ENCODE peak calls at places on chromosomes 5 and 9, in four cellular contexts. One of them, this sample, is unnamed.

GRCh38 chr9:21574261-21574660 is 92.1 kb upstream of the IFNE start:
- DNase-seq in adipocyte: no peak
- DNase-seq in PC-3: no peak
- DNase-seq in H9: no peak
- DNase-seq in this sample: no peak

GRCh38 chr5:157506981-157507780 is 47.2 kb downstream of the NIPAL4 start:
- DNase-seq in PC-3: peak
- DNase-seq in H9: no peak
- DNase-seq in adipocyte: peak
- DNase-seq in this sample: peak

GRCh38 chr9:115640887-115641286 is 512.7 kb upstream of the PAPPA start:
- DNase-seq in H9: no peak
- DNase-seq in PC-3: peak
- DNase-seq in adipocyte: peak
- DNase-seq in this sample: peak

GRCh38 chr5:23332650-23333251 is 174.7 kb upstream of the PRDM9 start:
- DNase-seq in PC-3: peak
- DNase-seq in adipocyte: no peak
- DNase-seq in H9: no peak
- DNase-seq in this sample: no peak

GRCh38 chr5:125245216-125245615 is 498.8 kb upstream of the ZNF608 start:
- DNase-seq in PC-3: no peak
- DNase-seq in H9: no peak
- DNase-seq in adipocyte: no peak
- DNase-seq in this sample: no peak

GRCh38 chr5:120368923-120369715 is 95.0 kb upstream of the PRR16 start:
- DNase-seq in adipocyte: no peak
- DNase-seq in PC-3: peak
- DNase-seq in H9: peak
- DNase-seq in this sample: no peak

GRCh38 chr9:85115473-85115872 is 445.9 kb downstream of the NTRK2 start:
- DNase-seq in adipocyte: no peak
- DNase-seq in PC-3: no peak
- DNase-seq in H9: no peak
- DNase-seq in this sample: no peak

GRCh38 chr9:78918976-78919375 is 622.1 kb downstream of the PSAT1 start:
- DNase-seq in H9: no peak
- DNase-seq in PC-3: no peak
- DNase-seq in adipocyte: no peak
- DNase-seq in this sample: no peak

GRCh38 chr5:31730139-31730538 is 91.2 kb downstream of the PDZD2 start:
- DNase-seq in PC-3: no peak
- DNase-seq in adipocyte: no peak
- DNase-seq in H9: no peak
- DNase-seq in this sample: no peak

GRCh38 chr9:92158097-92158601 is 42.9 kb upstream of the SPTLC1 start:
- DNase-seq in adipocyte: no peak
- DNase-seq in H9: no peak
- DNase-seq in PC-3: peak
- DNase-seq in this sample: no peak

GRCh38 chr5:368162-369084 is 46.9 kb downstream of the AHRR start:
- DNase-seq in adipocyte: peak
- DNase-seq in PC-3: no peak
- DNase-seq in H9: peak
- DNase-seq in this sample: peak

GRCh38 chr9:24096756-24097155 is 270.7 kb upstream of the ELAVL2 start:
- DNase-seq in adipocyte: no peak
- DNase-seq in PC-3: no peak
- DNase-seq in H9: no peak
- DNase-seq in this sample: no peak

GRCh38 chr9:86547596-86547995 is 193.4 kb upstream of the TUT7 start:
- DNase-seq in PC-3: no peak
- DNase-seq in H9: no peak
- DNase-seq in adipocyte: no peak
- DNase-seq in this sample: no peak

GRCh38 chr9:86546712-86547111 is 192.5 kb upstream of the TUT7 start:
- DNase-seq in PC-3: no peak
- DNase-seq in H9: no peak
- DNase-seq in adipocyte: no peak
- DNase-seq in this sample: peak

GRCh38 chr9:86549434-86549833 is 195.2 kb upstream of the TUT7 start:
- DNase-seq in PC-3: no peak
- DNase-seq in adipocyte: peak
- DNase-seq in H9: no peak
- DNase-seq in this sample: peak

GRCh38 chr9:86549920-86550319 is 195.7 kb upstream of the TUT7 start:
- DNase-seq in adipocyte: peak
- DNase-seq in H9: no peak
- DNase-seq in PC-3: no peak
- DNase-seq in this sample: no peak

GRCh38 chr9:86548220-86548619 is 194.0 kb upstream of the TUT7 start:
- DNase-seq in adipocyte: no peak
- DNase-seq in H9: no peak
- DNase-seq in PC-3: no peak
- DNase-seq in this sample: no peak
- H3K9ac ChIP-seq in adipocyte: no peak
- H3K9ac ChIP-seq in H9: no peak
- H3K9ac ChIP-seq in PC-3: no peak
- H3K9ac ChIP-seq in this sample: no peak

GRCh38 chr5:180093651-180094382 is 22.3 kb upstream of the RNF130 start:
- DNase-seq in adipocyte: no peak
- DNase-seq in H9: no peak
- DNase-seq in PC-3: no peak
- DNase-seq in this sample: no peak

GRCh38 chr5:180088561-180088960 is 17.0 kb upstream of the RNF130 start:
- DNase-seq in adipocyte: no peak
- DNase-seq in PC-3: no peak
- DNase-seq in H9: no peak
- DNase-seq in this sample: no peak

GRCh38 chr5:180090098-180090768 is 18.7 kb upstream of the RNF130 start:
- DNase-seq in H9: peak
- DNase-seq in adipocyte: peak
- DNase-seq in PC-3: peak
- DNase-seq in this sample: peak

GRCh38 chr5:180093241-180093640 is 21.7 kb upstream of the RNF130 start:
- DNase-seq in adipocyte: no peak
- DNase-seq in H9: no peak
- DNase-seq in PC-3: no peak
- DNase-seq in this sample: no peak

GRCh38 chr5:180090769-180091546 is 19.4 kb upstream of the RNF130 start:
- DNase-seq in PC-3: peak
- DNase-seq in H9: peak
- DNase-seq in adipocyte: peak
- DNase-seq in this sample: peak
- H3K9ac ChIP-seq in PC-3: no peak
- H3K9ac ChIP-seq in H9: no peak
- H3K9ac ChIP-seq in adipocyte: peak
- H3K9ac ChIP-seq in this sample: no peak

GRCh38 chr9:121738391-121738790 is 87.0 kb downstream of the DAB2IP start:
- DNase-seq in adipocyte: no peak
- DNase-seq in PC-3: no peak
- DNase-seq in H9: no peak
- DNase-seq in this sample: no peak
- H3K9ac ChIP-seq in adipocyte: no peak
- H3K9ac ChIP-seq in PC-3: no peak
- H3K9ac ChIP-seq in H9: no peak
- H3K9ac ChIP-seq in this sample: no peak

GRCh38 chr5:67196537-67197059 is at the start of gene CD180:
- DNase-seq in H9: no peak
- DNase-seq in PC-3: no peak
- DNase-seq in adipocyte: no peak
- DNase-seq in this sample: peak
- H3K9ac ChIP-seq in H9: no peak
- H3K9ac ChIP-seq in PC-3: no peak
- H3K9ac ChIP-seq in adipocyte: no peak
- H3K9ac ChIP-seq in this sample: no peak

GRCh38 chr5:39395521-39395920 is 29.3 kb downstream of the DAB2 start:
- DNase-seq in adipocyte: no peak
- DNase-seq in H9: no peak
- DNase-seq in PC-3: peak
- DNase-seq in this sample: peak
- H3K9ac ChIP-seq in adipocyte: peak
- H3K9ac ChIP-seq in H9: no peak
- H3K9ac ChIP-seq in PC-3: no peak
- H3K9ac ChIP-seq in this sample: no peak

GRCh38 chr5:126744842-126745241 is 32.1 kb upstream of the LMNB1 start:
- DNase-seq in adipocyte: no peak
- DNase-seq in H9: no peak
- DNase-seq in PC-3: no peak
- DNase-seq in this sample: no peak

GRCh38 chr5:126742425-126742824 is 34.5 kb upstream of the LMNB1 start:
- DNase-seq in PC-3: no peak
- DNase-seq in adipocyte: no peak
- DNase-seq in H9: no peak
- DNase-seq in this sample: no peak

GRCh38 chr5:126746290-126746689 is 30.6 kb upstream of the LMNB1 start:
- DNase-seq in adipocyte: no peak
- DNase-seq in H9: no peak
- DNase-seq in PC-3: no peak
- DNase-seq in this sample: peak

GRCh38 chr5:126741361-126741760 is 35.6 kb upstream of the LMNB1 start:
- DNase-seq in PC-3: no peak
- DNase-seq in H9: no peak
- DNase-seq in adipocyte: no peak
- DNase-seq in this sample: no peak

DNA sequence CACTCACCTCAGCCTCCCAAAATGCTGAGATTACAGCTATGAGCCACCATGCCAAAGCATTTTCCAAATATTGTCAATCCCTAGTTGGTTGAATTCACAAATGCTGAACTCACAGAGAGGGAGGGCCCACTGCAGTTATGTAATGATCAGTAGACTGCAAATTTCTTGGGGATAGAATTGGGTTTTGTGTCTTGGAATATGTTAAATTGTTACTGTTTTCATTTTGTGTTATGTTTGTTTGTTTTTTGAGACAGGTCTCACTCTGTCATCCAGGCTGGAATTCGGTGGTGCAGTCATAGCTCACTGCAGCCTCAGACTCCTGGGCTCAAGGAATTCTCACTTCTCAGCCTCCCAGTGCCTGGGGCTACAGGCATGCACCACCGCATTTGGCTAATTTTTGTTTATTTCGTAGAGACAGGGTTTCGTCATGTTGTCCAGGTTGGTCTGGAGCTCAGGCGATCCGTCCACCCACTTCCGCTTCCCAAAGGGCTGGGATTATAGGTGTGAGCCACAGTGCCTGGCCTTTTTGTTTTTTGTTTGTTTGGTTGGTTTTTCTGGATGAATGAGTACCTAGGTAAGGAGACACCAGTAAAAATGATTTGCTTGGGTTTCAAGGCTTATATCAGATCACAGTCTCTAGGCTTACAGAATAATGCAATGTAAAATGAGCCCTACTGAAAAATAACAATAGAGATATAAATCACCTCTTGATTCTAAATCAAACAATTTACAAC is 31.5 kb upstream of the LMNB1 start:
- DNase-seq in H9: peak
- DNase-seq in adipocyte: no peak
- DNase-seq in PC-3: no peak
- DNase-seq in this sample: no peak
- H3K9ac ChIP-seq in H9: no peak
- H3K9ac ChIP-seq in adipocyte: no peak
- H3K9ac ChIP-seq in PC-3: no peak
- H3K9ac ChIP-seq in this sample: no peak

GRCh38 chr9:111993319-111993718 is 96.7 kb downstream of the UGCG start:
- DNase-seq in H9: no peak
- DNase-seq in PC-3: no peak
- DNase-seq in adipocyte: no peak
- DNase-seq in this sample: no peak
- H3K9ac ChIP-seq in H9: no peak
- H3K9ac ChIP-seq in PC-3: no peak
- H3K9ac ChIP-seq in adipocyte: no peak
- H3K9ac ChIP-seq in this sample: no peak

GRCh38 chr5:140153905-140154304 is 21.1 kb upstream of the CYSTM1 start:
- DNase-seq in H9: no peak
- DNase-seq in adipocyte: no peak
- DNase-seq in PC-3: no peak
- DNase-seq in this sample: no peak
- H3K9ac ChIP-seq in H9: no peak
- H3K9ac ChIP-seq in adipocyte: no peak
- H3K9ac ChIP-seq in PC-3: no peak
- H3K9ac ChIP-seq in this sample: no peak

GRCh38 chr5:177310332-177310731 is 1.4 kb downstream of the MXD3 start:
- DNase-seq in adipocyte: no peak
- DNase-seq in H9: no peak
- DNase-seq in PC-3: no peak
- DNase-seq in this sample: no peak
- H3K9ac ChIP-seq in adipocyte: no peak
- H3K9ac ChIP-seq in H9: no peak
- H3K9ac ChIP-seq in PC-3: no peak
- H3K9ac ChIP-seq in this sample: no peak

DNA sequence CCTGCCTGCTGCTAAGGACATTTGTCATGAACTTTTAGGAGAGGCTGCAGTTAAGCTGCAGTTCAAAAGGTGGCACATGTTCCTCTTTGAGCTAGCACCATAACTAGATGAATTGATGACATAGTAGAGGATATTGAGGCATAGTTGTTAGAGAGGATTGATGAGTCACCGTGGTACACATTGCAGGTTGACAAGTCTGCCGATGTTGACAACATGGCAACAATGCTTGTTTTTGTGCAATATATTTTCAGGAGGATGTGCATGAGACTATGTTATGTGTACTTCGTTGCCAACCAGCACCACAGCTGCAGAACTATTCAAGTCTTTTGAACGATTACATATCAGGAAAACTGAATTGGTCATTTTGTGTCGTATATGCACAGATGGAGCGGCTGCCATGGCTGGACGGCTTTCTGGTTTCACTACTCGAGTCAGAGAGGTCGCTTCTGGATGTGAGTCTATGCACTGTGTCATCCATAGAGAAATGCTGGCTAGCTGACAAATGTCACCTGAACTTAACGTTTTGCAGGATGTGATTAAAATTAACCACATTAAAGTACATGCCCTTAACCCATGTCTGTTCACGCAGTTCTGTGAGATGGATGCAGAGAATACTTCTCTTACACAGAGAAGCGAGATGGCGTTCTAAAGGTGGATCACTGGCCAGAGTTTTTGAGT is 24.2 kb downstream of the ANP32B start:
- DNase-seq in adipocyte: no peak
- DNase-seq in PC-3: peak
- DNase-seq in H9: no peak
- DNase-seq in this sample: no peak
- H3K9ac ChIP-seq in adipocyte: no peak
- H3K9ac ChIP-seq in PC-3: no peak
- H3K9ac ChIP-seq in H9: no peak
- H3K9ac ChIP-seq in this sample: no peak